ENCODE peak calls at places on chromosomes 16 and 17, in six cellular contexts. P, N, A, X, U and D are unnamed samples.
A peak's percentile ranks its signal among the peaks of the same experiment; 100 is the strongest.

GRCh38 chr17:34584805-34585416 is 5.5 kb downstream of the TMEM132E start:
- DNase-seq in P (no peak), N (no peak), A (peak; percentile 54), X (peak; percentile 48), U (peak; percentile 20), D (no peak)

GRCh38 chr17:59561042-59561441 is 4.4 kb upstream of the DHX40 start:
- DNase-seq in P (no peak), N (no peak), A (peak; percentile 18), X (peak; percentile 47), U (peak; percentile 45), D (no peak)

GRCh38 chr16:31105677-31106213 is 2.4 kb upstream of the BCKDK start:
- DNase-seq in P (peak; percentile 53), N (peak; percentile 67), A (peak; percentile 73), X (peak; percentile 71), U (peak; percentile 67), D (peak; percentile 88)

GRCh38 chr16:49485663-49486062 is 112.1 kb downstream of the C16orf78 start:
- DNase-seq in P (no peak), N (no peak), A (no peak), X (no peak), U (no peak), D (no peak)

GRCh38 chr17:48420823-48421222 is 9.2 kb downstream of the SKAP1 start:
- DNase-seq in P (no peak), N (no peak), A (no peak), X (no peak), U (no peak), D (no peak)

GRCh38 chr17:65442250-65442649 is 119.2 kb downstream of the AXIN2 start:
- DNase-seq in P (no peak), N (no peak), A (no peak), X (no peak), U (no peak), D (no peak)

GRCh38 chr17:26962255-26963162 is 331.4 kb upstream of the WSB1 start:
- DNase-seq in P (no peak), N (no peak), A (no peak), X (no peak), U (no peak), D (no peak)

GRCh38 chr17:20063665-20064648 is 54.8 kb downstream of the SPECC1 start:
- DNase-seq in P (peak; percentile 69), N (peak; percentile 51), A (no peak), X (peak; percentile 78), U (peak; percentile 92), D (peak; percentile 87)

GRCh38 chr17:48478224-48479013 is 48.4 kb upstream of the SKAP1 start:
- DNase-seq in P (no peak), N (no peak), A (no peak), X (no peak), U (no peak), D (no peak)